ENCODE peak calls at places on chromosomes 13 and 19, in eight cellular contexts. C is fibroblast of pulmonary artery, D is body of pancreas, H is ovary, Q is A549, O is natural killer cell, V is AG09319, F is heart left ventricle. M is an unnamed sample.

GRCh38 chr19:42473686-42474085 is 30.9 kb upstream of the CXCL17 start:
- DNase-seq in C (no peak), F (no peak), D (no peak), O (no peak), V (no peak), H (no peak), Q (no peak), M (no peak)

GRCh38 chr13:74511523-74511922 is 377.3 kb upstream of the KLF12 start:
- DNase-seq in F (no peak), O (no peak), Q (no peak), C (no peak), D (no peak), V (no peak), H (no peak), M (no peak)

GRCh38 chr13:33355470-33355869 is 69.9 kb upstream of the STARD13 start:
- DNase-seq in V (peak; percentile 57), H (no peak), F (no peak), O (no peak), D (no peak), Q (no peak), C (peak; percentile 87), M (no peak)

GRCh38 chr19:54684537-54684936 is 21.8 kb downstream of the LILRB4 start:
- DNase-seq in C (peak; percentile 7), Q (no peak), V (no peak), O (no peak), F (no peak), D (no peak), H (no peak), M (no peak)

GRCh38 chr13:93771229-93771628 is 544.6 kb downstream of the GPC6 start:
- DNase-seq in V (no peak), O (no peak), F (no peak), Q (no peak), D (no peak), C (no peak), H (no peak), M (no peak)

GRCh38 chr13:110390572-110390971 is 83.5 kb downstream of the COL4A2 start:
- DNase-seq in F (no peak), V (peak; percentile 81), H (no peak), D (no peak), C (peak; percentile 84), O (no peak), Q (no peak), M (no peak)

GRCh38 chr13:113836917-113837553 is 26.8 kb downstream of the GAS6 start:
- DNase-seq in V (peak; percentile 57), C (peak; percentile 82), O (no peak), D (peak; percentile 67), H (peak; percentile 72), Q (peak; percentile 38), F (peak; percentile 71), M (no peak)

GRCh38 chr19:32404939-32405430 is 585 bp upstream of the DPY19L3 start:
- DNase-seq in F (peak; percentile 81), Q (no peak), V (peak; percentile 11), O (no peak), C (peak; percentile 41), H (peak; percentile 83), D (peak; percentile 78), M (peak; percentile 72)

GRCh38 chr13:97844151-97844550 is 109.3 kb upstream of the IPO5 start:
- DNase-seq in F (no peak), D (no peak), V (no peak), C (peak; percentile 20), O (no peak), H (no peak), Q (no peak), M (no peak)

GRCh38 chr19:39038098-39038497 is 5.7 kb upstream of the FBXO27 start:
- DNase-seq in F (no peak), C (peak; percentile 47), D (peak; percentile 79), Q (peak; percentile 99), O (no peak), V (no peak), H (no peak), M (peak; percentile 39)

DNA sequence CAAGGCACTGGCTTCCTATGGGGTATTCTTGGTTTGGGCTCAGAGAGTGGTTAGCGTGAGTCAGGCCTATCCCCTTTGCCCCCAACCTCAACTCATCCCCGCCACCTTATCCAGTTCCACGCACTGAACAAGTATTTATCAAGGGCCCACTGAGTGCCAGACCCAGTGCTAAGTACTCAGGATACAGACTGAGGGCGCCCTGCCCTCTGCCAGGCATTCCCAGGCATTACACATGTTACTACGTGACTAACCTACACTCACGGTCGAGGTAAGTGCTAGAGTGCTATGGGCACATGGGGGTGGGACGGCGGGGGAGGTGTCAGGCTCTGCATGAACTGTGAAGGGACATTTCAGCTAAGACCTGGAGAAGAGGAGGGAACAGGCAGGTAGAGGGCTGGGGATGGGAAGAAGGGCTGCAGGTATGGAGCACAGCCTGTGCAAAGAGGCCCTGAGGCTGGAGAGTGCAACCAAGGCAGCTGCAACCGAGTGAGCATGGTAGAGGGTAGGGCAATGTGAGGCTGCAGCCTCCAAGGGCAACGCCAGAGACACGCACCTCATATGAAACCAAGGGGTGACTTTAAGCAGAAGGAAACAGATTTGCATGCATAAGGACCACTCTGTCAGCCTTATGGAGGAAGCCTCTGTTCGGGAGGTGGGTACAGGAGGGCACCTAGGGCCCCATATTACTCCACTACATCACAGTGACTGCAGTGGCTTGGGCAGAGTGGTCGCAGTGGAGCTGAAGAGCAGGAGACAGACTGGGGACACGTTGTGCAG is 22.5 kb downstream of the DHRS12 start:
- DNase-seq in O (no peak), Q (no peak), D (peak; percentile 82), F (no peak), H (no peak), C (peak; percentile 36), V (no peak), M (no peak)
- TF ChIP-seq CTCF in O (no peak), Q (no peak), D (peak; percentile 65), F (no peak), H (no peak), C (peak; percentile 41), V (no peak), M (peak; percentile 6)

GRCh38 chr19:6969490-6969889 is 51.7 kb downstream of the MBD3L2B start:
- DNase-seq in O (no peak), D (no peak), H (no peak), Q (no peak), F (no peak), V (no peak), C (no peak), M (no peak)

GRCh38 chr19:6967962-6968361 is 53.3 kb downstream of the MBD3L2B start:
- DNase-seq in D (no peak), F (no peak), C (no peak), Q (no peak), O (no peak), H (no peak), V (no peak), M (no peak)

GRCh38 chr19:6958786-6959185 is 62.4 kb downstream of the MBD3L2B start:
- DNase-seq in O (no peak), V (no peak), Q (no peak), D (no peak), H (no peak), C (no peak), F (no peak), M (no peak)

GRCh38 chr19:6963259-6963852 is 57.9 kb downstream of the MBD3L2B start:
- DNase-seq in C (no peak), O (no peak), V (no peak), Q (no peak), F (no peak), H (no peak), D (no peak), M (no peak)

GRCh38 chr19:6963937-6964336 is 57.3 kb downstream of the MBD3L2B start:
- DNase-seq in F (no peak), D (peak; percentile 13), O (peak; percentile 33), C (no peak), H (no peak), V (no peak), Q (no peak), M (no peak)
- TF ChIP-seq CTCF in F (peak; percentile 32), D (no peak), O (peak; percentile 70), C (peak; percentile 19), H (no peak), V (peak; percentile 8), Q (no peak), M (no peak)

DNA sequence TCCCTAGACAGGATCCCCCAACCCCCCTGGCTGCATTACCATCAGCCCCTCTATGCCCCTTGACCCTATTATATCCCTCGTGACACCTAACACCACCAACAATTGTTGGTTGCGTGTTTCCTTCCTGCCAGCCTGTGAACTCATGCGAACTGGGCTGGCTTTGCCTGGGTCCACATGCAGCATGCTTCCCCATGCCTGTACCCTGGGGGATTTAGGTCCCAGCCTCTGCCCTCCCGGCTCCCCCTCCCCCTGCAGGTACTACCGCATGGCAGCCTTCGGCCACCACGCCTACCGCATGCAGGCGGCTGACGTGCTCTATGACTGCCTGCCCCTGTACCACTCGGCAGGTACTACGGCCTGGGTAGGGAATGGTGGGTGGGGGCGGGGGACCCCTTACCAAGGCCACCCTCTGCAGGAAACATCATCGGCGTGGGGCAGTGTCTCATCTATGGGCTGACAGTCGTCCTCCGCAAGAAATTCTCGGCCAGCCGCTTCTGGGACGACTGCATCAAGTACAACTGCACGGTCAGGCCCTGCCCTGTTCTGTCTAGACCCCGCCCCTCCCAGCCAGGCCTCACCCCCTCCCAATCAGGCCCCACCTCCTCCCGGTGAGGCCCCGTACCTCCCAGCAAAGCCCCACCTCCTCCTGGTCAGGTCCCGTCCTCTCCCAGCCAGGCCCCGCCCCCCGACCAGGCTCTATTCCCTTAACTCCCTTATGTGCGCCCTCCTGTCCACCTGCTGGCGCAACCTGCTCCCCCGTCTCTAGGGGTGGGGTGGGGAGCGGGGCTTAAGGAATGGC is 18.5 kb downstream of the SLC27A1 start:
- DNase-seq in D (peak; percentile 94), C (peak; percentile 34), O (peak; percentile 69), V (no peak), F (peak; percentile 81), Q (no peak), H (peak; percentile 59), M (peak; percentile 90)
- TF ChIP-seq CTCF in D (peak; percentile 41), C (no peak), O (no peak), V (no peak), F (no peak), Q (no peak), H (no peak), M (no peak)

GRCh38 chr19:13951043-13951442 is 1.3 kb upstream of the DCAF15 start:
- DNase-seq in O (no peak), C (no peak), Q (no peak), F (no peak), V (no peak), D (no peak), H (no peak), M (no peak)
- TF ChIP-seq CTCF in O (no peak), C (no peak), Q (no peak), F (no peak), V (no peak), D (no peak), H (no peak), M (no peak)

M was measured in lung.